ENCODE peak calls at places on chromosomes 5 and 9, in eight cellular contexts. T is colonic mucosa; U is right atrium auricular region; M is CD8-positive, alpha-beta memory T cell; F is SJSA1; L is H1; A is hepatocyte; X is Panc1. G is an unnamed sample. For H3K27me3 and H3K36me3, the result is how much of the 10 kb centered on the place peaks cover.

GRCh38 chr9:16267336-16268036 is 603.0 kb downstream of the BNC2 start:
- DNase-seq in M (no peak), A (peak), T (peak), F (peak), U (no peak), L (no peak), X (no peak), G (no peak)

GRCh38 chr5:41403846-41404245 is 106.6 kb downstream of the PLCXD3 start:
- DNase-seq in A (no peak), X (no peak), U (no peak), M (no peak), F (no peak), T (no peak), L (no peak), G (no peak)

GRCh38 chr9:89743576-89744254 is 138.9 kb downstream of the GADD45G start:
- DNase-seq in A (no peak), L (peak), U (no peak), F (no peak), M (peak), X (no peak), T (no peak), G (no peak)

GRCh38 chr5:175133185-175133584 is 310.8 kb downstream of the DRD1 start:
- DNase-seq in L (no peak), A (peak), X (no peak), U (no peak), M (no peak), T (no peak), F (no peak), G (no peak)

GRCh38 chr5:157907479-157907878 is 48.5 kb upstream of the CLINT1 start:
- DNase-seq in T (no peak), U (no peak), F (no peak), X (no peak), M (no peak), L (no peak), A (no peak), G (no peak)

GRCh38 chr9:129280236-129281231 is 102.5 kb upstream of the IER5L start:
- DNase-seq in L (peak), M (no peak), U (peak), F (no peak), X (no peak), T (no peak), A (no peak), G (no peak)

GRCh38 chr9:18795947-18796705 is 236.9 kb downstream of the SAXO1 start:
- DNase-seq in T (no peak), L (no peak), M (no peak), A (no peak), U (no peak), X (no peak), F (no peak), G (no peak)

GRCh38 chr5:87069974-87070608 is 197.6 kb upstream of the RASA1 start:
- DNase-seq in L (no peak), U (no peak), X (peak), F (peak), A (peak), M (no peak), T (peak), G (no peak)

GRCh38 chr5:10975915-10976314 is 214.9 kb upstream of the DAP start:
- DNase-seq in U (no peak), T (no peak), L (no peak), A (no peak), M (no peak), F (peak), X (no peak), G (no peak)

GRCh38 chr5:10251409-10251808 is 1.3 kb downstream of the CCT5 start:
- DNase-seq in U (no peak), T (no peak), L (no peak), X (no peak), F (no peak), A (no peak), M (no peak), G (no peak)

GRCh38 chr9:4366649-4367330 is 66.9 kb upstream of the GLIS3 start:
- DNase-seq in A (peak), U (no peak), M (no peak), T (peak), L (peak), F (peak), X (no peak), G (no peak)

GRCh38 chr5:148585988-148586387 is 68.3 kb downstream of the HTR4 start:
- DNase-seq in U (no peak), F (no peak), M (no peak), L (no peak), A (no peak), X (no peak), T (no peak), G (no peak)

GRCh38 chr5:1666221-1666620 is 133.4 kb downstream of the MRPL36 start:
- DNase-seq in A (no peak), F (no peak), U (peak), M (no peak), L (no peak), T (no peak), X (no peak), G (no peak)
- H3K27me3 ChIP-seq in A (under half), F (under half), U (under half), M (under half), L (under half), T (under half), X (under half), G (under half)

GRCh38 chr5:64655596-64655995 is 34.7 kb upstream of the SHISAL2B start:
- DNase-seq in A (no peak), U (no peak), T (no peak), F (no peak), L (no peak), X (no peak), M (no peak), G (no peak)
- H3K4me3 ChIP-seq in A (no peak), U (no peak), T (no peak), F (no peak), L (no peak), X (no peak), M (no peak), G (no peak)

GRCh38 chr9:109048822-109049221 is 35.5 kb upstream of the CTNNAL1 start:
- DNase-seq in T (no peak), U (no peak), A (no peak), M (no peak), X (no peak), L (no peak), F (no peak), G (no peak)
- H3K36me3 ChIP-seq in T (under half), U (half or more), A (under half), M (under half), X (under half), L (under half), F (half or more), G (half or more)

DNA sequence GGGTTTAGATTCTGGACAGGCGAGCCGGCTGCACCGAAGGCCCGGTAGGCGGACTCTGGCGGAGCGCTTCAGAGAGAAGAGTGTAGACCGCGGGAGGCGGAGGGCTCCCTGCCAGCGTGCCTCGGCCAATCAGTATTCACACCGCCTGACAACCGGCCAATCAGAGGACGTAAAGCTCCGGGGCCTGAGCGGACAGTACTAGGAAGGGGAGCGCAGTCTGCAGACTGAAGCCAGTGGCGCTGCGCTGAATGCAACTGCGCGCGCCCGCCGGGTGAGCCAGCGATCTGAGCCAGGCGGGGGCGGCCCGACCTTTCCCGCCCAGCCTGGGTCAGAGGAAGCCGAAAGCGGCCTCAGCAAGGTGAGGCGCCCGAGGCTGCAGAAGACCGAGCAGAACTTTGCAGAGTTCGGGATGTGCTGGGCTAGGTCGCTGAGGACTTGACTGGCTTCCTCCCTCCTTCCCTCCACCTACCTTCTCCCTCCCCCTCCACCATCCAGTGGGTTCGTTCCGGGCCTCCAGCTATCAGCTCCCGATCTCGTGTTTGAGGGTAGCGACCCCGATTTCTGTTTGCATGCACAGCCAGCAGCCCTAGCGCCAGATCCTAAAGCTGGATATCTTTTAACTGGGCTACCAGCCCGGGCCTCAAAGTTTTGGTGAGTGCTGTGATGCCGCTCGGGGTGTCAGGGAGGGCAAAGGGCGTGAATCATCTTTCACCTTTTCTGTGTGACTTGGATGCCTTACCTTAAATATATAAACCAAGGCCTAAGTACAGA is at the start of gene DMRT2:
- DNase-seq in U (peak), T (peak), L (peak), A (no peak), M (no peak), F (no peak), X (no peak), G (no peak)
- H3K27me3 ChIP-seq in U (under half), T (half or more), L (under half), A (under half), M (half or more), F (under half), X (under half), G (under half)

GRCh38 chr5:122081541-122081940 is 3.5 kb upstream of the LOX start:
- DNase-seq in F (no peak), X (no peak), U (no peak), A (no peak), L (no peak), T (no peak), M (no peak), G (no peak)
- H3K4me3 ChIP-seq in F (no peak), X (no peak), U (no peak), A (no peak), L (no peak), T (no peak), M (no peak), G (no peak)

GRCh38 chr5:131156971-131157370 is 8.1 kb downstream of the HINT1 start:
- DNase-seq in X (no peak), A (no peak), U (no peak), L (no peak), M (no peak), F (no peak), T (no peak), G (no peak)

GRCh38 chr5:131164161-131164930 is 710 bp downstream of the HINT1 start:
- DNase-seq in X (no peak), L (peak), F (peak), M (peak), A (peak), T (peak), U (peak), G (peak)

GRCh38 chr5:131163315-131164119 is 1.5 kb downstream of the HINT1 start:
- DNase-seq in T (no peak), L (no peak), F (peak), U (no peak), A (peak), X (no peak), M (no peak), G (no peak)

GRCh38 chr5:131156385-131156784 is 8.7 kb downstream of the HINT1 start:
- DNase-seq in M (no peak), X (no peak), L (no peak), T (no peak), A (no peak), U (no peak), F (no peak), G (no peak)

DNA sequence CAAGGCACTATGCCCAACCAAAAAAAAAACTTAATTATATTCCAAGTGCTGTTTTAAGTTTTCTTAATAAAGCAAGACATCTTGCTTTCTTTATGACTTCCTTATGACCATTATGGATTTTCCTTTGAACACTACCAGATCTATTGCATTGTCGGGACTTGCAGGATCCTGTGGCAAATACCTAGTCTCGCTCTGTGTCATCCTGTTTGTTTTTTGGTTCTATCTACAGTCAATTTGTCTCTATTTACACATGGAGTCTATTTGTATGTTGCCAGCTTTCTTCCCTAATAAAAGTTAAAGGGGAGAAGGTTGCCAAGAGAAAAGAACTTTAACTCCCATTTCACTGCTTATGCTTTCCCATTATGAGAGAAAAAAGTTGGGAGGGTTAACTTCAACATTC is 4.9 kb downstream of the HINT1 start:
- DNase-seq in L (no peak), U (no peak), F (no peak), T (no peak), M (no peak), X (no peak), A (no peak), G (no peak)
- H3K36me3 ChIP-seq in L (under half), U (under half), F (half or more), T (under half), M (under half), X (under half), A (under half), G (under half)

GRCh38 chr5:1876708-1877433 is 5.9 kb downstream of the IRX4 start:
- DNase-seq in L (no peak), F (no peak), M (no peak), T (no peak), A (no peak), X (no peak), U (no peak), G (no peak)
- H3K27me3 ChIP-seq in L (half or more), F (under half), M (under half), T (half or more), A (half or more), X (under half), U (under half), G (half or more)